ENCODE peak calls at places on chromosomes 3 and 15, in nine cellular contexts. I, F, T, J, X, U, R, L and O are unnamed samples.

GRCh38 chr3:149547413-149547812 is 72.9 kb downstream of the TM4SF4 start:
- DNase-seq in I (no peak), F (peak; percentile 25), T (no peak), J (no peak), X (no peak), U (no peak), R (no peak), L (no peak), O (no peak)

GRCh38 chr3:73604491-73604890 is 20.2 kb downstream of the PDZRN3 start:
- DNase-seq in I (no peak), F (no peak), T (no peak), J (no peak), X (no peak), U (no peak), R (no peak), L (no peak), O (no peak)

GRCh38 chr3:24502690-24503089 is 8.0 kb upstream of the THRB start:
- DNase-seq in I (no peak), F (no peak), T (no peak), J (no peak), X (no peak), U (no peak), R (no peak), L (no peak), O (no peak)

GRCh38 chr15:60912984-60913697 is 316.0 kb downstream of the RORA start:
- DNase-seq in I (no peak), F (peak; percentile 25), T (no peak), J (no peak), X (no peak), U (no peak), R (no peak), L (no peak), O (no peak)

GRCh38 chr3:52277071-52277964 is 1.1 kb downstream of the WDR82 start:
- DNase-seq in I (no peak), F (peak; percentile 63), T (peak; percentile 90), J (peak; percentile 68), X (peak; percentile 44), U (peak; percentile 79), R (no peak), L (no peak), O (peak; percentile 67)

GRCh38 chr3:184780981-184781515 is 30.9 kb upstream of the VPS8 start:
- DNase-seq in I (no peak), F (no peak), T (no peak), J (no peak), X (no peak), U (no peak), R (no peak), L (no peak), O (no peak)

GRCh38 chr3:174821477-174821876 is 37.7 kb upstream of the NAALADL2 start:
- DNase-seq in I (peak; percentile 18), F (no peak), T (no peak), J (no peak), X (no peak), U (no peak), R (no peak), L (no peak), O (no peak)

GRCh38 chr3:123457841-123458240 is 9.0 kb upstream of the ADCY5 start:
- DNase-seq in I (no peak), F (no peak), T (no peak), J (peak; percentile 19), X (no peak), U (no peak), R (no peak), L (no peak), O (no peak)

GRCh38 chr3:78703944-78704343 is 1063.9 kb downstream of the ROBO1 start:
- DNase-seq in I (no peak), F (no peak), T (no peak), J (no peak), X (no peak), U (no peak), R (no peak), L (no peak), O (no peak)

GRCh38 chr15:93250905-93251304 is 161.9 kb upstream of the RGMA start:
- DNase-seq in I (no peak), F (no peak), T (no peak), J (no peak), X (no peak), U (no peak), R (no peak), L (no peak), O (no peak)

GRCh38 chr3:52301042-52301441 is 13.4 kb downstream of the GLYCTK start:
- DNase-seq in I (no peak), F (no peak), T (no peak), J (no peak), X (no peak), U (no peak), R (no peak), L (no peak), O (no peak)

GRCh38 chr3:69105320-69105719 is 17.1 kb downstream of the LMOD3 start:
- DNase-seq in I (no peak), F (no peak), T (no peak), J (no peak), X (no peak), U (no peak), R (no peak), L (no peak), O (no peak)

GRCh38 chr3:101898752-101899169 is 49.4 kb downstream of the NFKBIZ start:
- DNase-seq in I (no peak), F (no peak), T (no peak), J (no peak), X (no peak), U (no peak), R (no peak), L (no peak), O (peak; percentile 38)

GRCh38 chr15:80323285-80323684 is 71.3 kb upstream of the CTXND1 start:
- DNase-seq in I (no peak), F (no peak), T (no peak), J (no peak), X (no peak), U (no peak), R (no peak), L (no peak), O (no peak)

GRCh38 chr15:100373037-100373896 is 31.5 kb upstream of the ADAMTS17 start:
- DNase-seq in I (no peak), F (no peak), T (no peak), J (peak; percentile 9), X (no peak), U (no peak), R (no peak), L (no peak), O (no peak)